ENCODE peak calls at places on chromosome 15, in six cellular contexts. I is AG10803, L is breast epithelium, W is fibroblast of the aortic adventitia, U is transverse colon, Z is psoas muscle. E is an unnamed sample.

GRCh38 chr15:40843885-40844542 is at the start of gene SPINT1:
- DNase-seq in W (no peak), L (peak; percentile 65), Z (no peak), U (peak; percentile 82), I (no peak), E (no peak)

GRCh38 chr15:39300451-39301153 is 280.3 kb upstream of the THBS1 start:
- DNase-seq in L (no peak), W (peak; percentile 64), U (no peak), Z (no peak), I (peak; percentile 76), E (peak; percentile 73)

GRCh38 chr15:77143606-77144005 is 72.7 kb upstream of the TSPAN3 start:
- DNase-seq in L (no peak), Z (no peak), U (no peak), W (no peak), I (no peak), E (peak; percentile 10)

GRCh38 chr15:59105839-59106238 is 893 bp downstream of the CCNB2 start:
- DNase-seq in I (no peak), W (no peak), Z (no peak), L (no peak), U (no peak), E (no peak)

GRCh38 chr15:89059006-89059405 is 29.2 kb upstream of the ABHD2 start:
- DNase-seq in I (no peak), W (no peak), L (no peak), Z (no peak), U (no peak), E (no peak)

GRCh38 chr15:34795267-34796081 is at the start of gene ACTC1:
- DNase-seq in Z (peak; percentile 76), W (peak; percentile 21), U (no peak), I (peak; percentile 54), L (no peak), E (peak; percentile 39)

GRCh38 chr15:55714064-55714463 is 28.9 kb downstream of the PRTG start:
- DNase-seq in U (no peak), L (no peak), Z (no peak), W (no peak), I (no peak), E (no peak)

GRCh38 chr15:73078291-73078690 is 26.0 kb downstream of the NEO1 start:
- DNase-seq in L (no peak), W (no peak), U (no peak), I (no peak), Z (no peak), E (no peak)

GRCh38 chr15:27792756-27793264 is 306.3 kb downstream of the OCA2 start:
- DNase-seq in W (no peak), L (no peak), Z (no peak), U (no peak), I (no peak), E (no peak)

GRCh38 chr15:80070840-80071239 is 11.4 kb downstream of the ZFAND6 start:
- DNase-seq in L (no peak), U (no peak), W (peak; percentile 56), Z (no peak), I (peak; percentile 66), E (peak; percentile 61)

GRCh38 chr15:60397772-60398445 is at the start of gene ANXA2:
- DNase-seq in L (peak; percentile 86), W (peak; percentile 90), Z (peak; percentile 91), U (peak; percentile 92), I (peak; percentile 95), E (peak; percentile 87)

GRCh38 chr15:90618330-90619136 is 88.8 kb downstream of the CRTC3 start:
- DNase-seq in Z (no peak), L (no peak), U (no peak), W (no peak), I (peak; percentile 34), E (no peak)
- TF ChIP-seq CTCF in Z (no peak), L (no peak), U (no peak), W (no peak), I (no peak), E (no peak)

DNA sequence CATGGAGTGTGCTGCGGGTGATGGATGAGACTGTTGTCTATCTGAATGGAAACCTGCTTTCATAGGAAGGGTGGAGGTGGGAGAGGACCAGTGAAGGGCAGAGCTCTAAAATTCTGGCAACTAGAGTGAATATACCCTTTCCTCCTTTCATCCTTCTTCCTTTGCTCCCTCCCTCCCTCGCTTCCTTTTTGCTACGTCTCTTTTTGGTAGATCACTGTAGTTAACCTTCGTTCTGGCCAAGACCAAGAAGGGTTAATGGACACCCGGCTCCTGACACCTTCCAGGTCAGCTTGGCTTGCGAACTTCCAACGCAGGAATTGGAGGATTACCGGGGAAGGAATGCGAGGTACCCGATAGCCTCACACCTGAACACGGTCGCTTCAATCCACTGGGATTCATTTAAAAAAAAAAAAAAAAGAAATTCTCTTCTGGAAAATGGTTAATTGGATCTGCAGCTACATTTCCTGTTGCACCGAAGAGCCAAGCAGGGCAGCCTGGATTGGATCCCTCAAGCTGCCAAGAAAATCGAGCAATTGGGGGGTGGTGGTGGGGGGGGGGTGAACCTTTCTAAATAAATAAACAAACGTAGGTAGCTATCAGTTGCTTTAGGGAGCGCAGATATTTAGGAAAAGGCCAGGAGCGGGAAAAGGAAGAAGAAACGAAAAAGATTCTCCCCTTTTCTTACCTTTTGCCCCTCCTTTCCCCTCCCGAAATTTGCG is 9.6 kb upstream of the NR2F2 start:
- DNase-seq in W (no peak), I (no peak), L (no peak), Z (no peak), U (no peak), E (no peak)
- H3K4me3 ChIP-seq in W (no peak overlapping the region), I (peak overlapping the region; percentile 47), L (peak overlapping the region; percentile 54), Z (peak overlapping the region; percentile 64), U (peak overlapping the region; percentile 33), E (no peak overlapping the region)

GRCh38 chr15:72042865-72043264 is 75.1 kb downstream of the MYO9A start:
- DNase-seq in U (no peak), W (no peak), Z (no peak), I (no peak), L (no peak), E (no peak)
- TF ChIP-seq CTCF in U (no peak), W (no peak), Z (no peak), I (no peak), L (no peak), E (no peak)

GRCh38 chr15:43528542-43529007 is 11.2 kb downstream of the MAP1A start:
- DNase-seq in I (no peak), L (no peak), U (no peak), Z (no peak), W (no peak), E (no peak)

GRCh38 chr15:43527802-43528541 is 10.6 kb downstream of the MAP1A start:
- DNase-seq in Z (no peak), U (no peak), W (no peak), L (no peak), I (no peak), E (no peak)

GRCh38 chr15:43531018-43531667 is 13.7 kb downstream of the MAP1A start:
- DNase-seq in L (no peak), Z (no peak), U (no peak), I (no peak), W (no peak), E (no peak)

GRCh38 chr15:43529141-43529540 is 11.7 kb downstream of the MAP1A start:
- DNase-seq in I (no peak), Z (no peak), W (no peak), L (no peak), U (no peak), E (no peak)

GRCh38 chr15:43529587-43530345 is 12.4 kb downstream of the MAP1A start:
- DNase-seq in Z (no peak), I (no peak), U (no peak), W (no peak), L (no peak), E (no peak)
- H3K4me3 ChIP-seq in Z (no peak overlapping the region), I (no peak overlapping the region), U (no peak overlapping the region), W (no peak overlapping the region), L (no peak overlapping the region), E (no peak overlapping the region)

DNA sequence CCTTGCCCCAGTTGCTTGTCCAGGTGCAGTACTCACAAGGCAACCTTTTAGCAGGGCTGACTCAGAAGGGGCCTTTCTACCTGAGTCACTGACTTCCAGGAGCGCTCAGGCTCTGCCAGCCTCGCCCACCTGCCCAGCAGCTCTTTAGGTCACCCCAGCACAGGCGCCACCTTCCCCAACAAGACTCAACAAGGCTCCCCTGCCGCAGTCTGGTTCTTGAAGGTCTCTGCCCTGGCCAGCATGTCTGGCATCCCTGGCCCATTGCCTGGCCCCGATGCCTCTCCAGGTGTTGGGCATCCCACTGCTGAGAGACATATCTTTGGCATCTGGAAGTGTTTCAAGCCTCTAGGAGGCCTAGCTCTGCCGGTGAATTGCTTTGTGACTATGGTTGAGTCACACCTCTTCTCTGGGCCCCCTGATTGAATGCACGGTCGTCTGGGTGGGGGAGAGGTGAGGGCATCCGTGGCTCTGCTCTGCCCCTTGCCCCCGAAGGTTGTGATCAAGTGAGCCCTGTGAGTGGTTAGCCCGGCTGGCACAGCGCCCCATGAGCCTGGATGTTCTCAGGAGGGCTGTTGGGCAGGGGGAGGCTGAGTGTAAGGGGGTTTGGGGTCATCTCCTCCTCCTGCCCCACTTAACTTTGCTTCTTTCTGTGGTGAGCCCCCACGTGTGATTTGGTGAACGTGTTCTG is 21.6 kb downstream of the SNX33 start:
- DNase-seq in L (peak; percentile 60), I (peak; percentile 30), U (no peak), Z (no peak), W (no peak), E (peak; percentile 22)
- TF ChIP-seq CTCF in L (no peak), I (no peak), U (no peak), Z (no peak), W (no peak), E (no peak)

E was measured in fibroblast of pulmonary artery.